ENCODE peak calls at places on chromosomes 13 and 19, in six cellular contexts. One of them, this sample, is unnamed.

GRCh38 chr13:75395056-75395455 is 86.9 kb downstream of the TBC1D4 start:
- DNase-seq in tibial nerve: no peak
- DNase-seq in CD4-positive, alpha-beta T cell: no peak
- DNase-seq in hepatocyte: no peak
- DNase-seq in body of pancreas: no peak
- DNase-seq in lower lobe of right lung: no peak
- DNase-seq in this sample: no peak

GRCh38 chr13:33312150-33312908 is 26.8 kb upstream of the STARD13 start:
- DNase-seq in tibial nerve: no peak
- DNase-seq in CD4-positive, alpha-beta T cell: no peak
- DNase-seq in hepatocyte: peak
- DNase-seq in body of pancreas: no peak
- DNase-seq in lower lobe of right lung: no peak
- DNase-seq in this sample: no peak

GRCh38 chr19:30293051-30293785 is 79.0 kb upstream of the ZNF536 start:
- DNase-seq in tibial nerve: no peak
- DNase-seq in CD4-positive, alpha-beta T cell: no peak
- DNase-seq in hepatocyte: no peak
- DNase-seq in body of pancreas: no peak
- DNase-seq in lower lobe of right lung: no peak
- DNase-seq in this sample: no peak

GRCh38 chr13:97174638-97175037 is 47.5 kb upstream of the MBNL2 start:
- DNase-seq in tibial nerve: no peak
- DNase-seq in CD4-positive, alpha-beta T cell: no peak
- DNase-seq in hepatocyte: no peak
- DNase-seq in body of pancreas: no peak
- DNase-seq in lower lobe of right lung: no peak
- DNase-seq in this sample: no peak

GRCh38 chr19:44767295-44768180 is 10.2 kb upstream of the CBLC start:
- DNase-seq in tibial nerve: no peak
- DNase-seq in CD4-positive, alpha-beta T cell: no peak
- DNase-seq in hepatocyte: no peak
- DNase-seq in body of pancreas: no peak
- DNase-seq in lower lobe of right lung: no peak
- DNase-seq in this sample: no peak

GRCh38 chr19:55070755-55071502 is 4.7 kb upstream of the EPS8L1 start:
- DNase-seq in tibial nerve: no peak
- DNase-seq in CD4-positive, alpha-beta T cell: no peak
- DNase-seq in hepatocyte: peak
- DNase-seq in body of pancreas: peak
- DNase-seq in lower lobe of right lung: no peak
- DNase-seq in this sample: no peak

GRCh38 chr19:48686103-48686502 is 9.7 kb upstream of the FUT2 start:
- DNase-seq in tibial nerve: no peak
- DNase-seq in CD4-positive, alpha-beta T cell: no peak
- DNase-seq in hepatocyte: no peak
- DNase-seq in body of pancreas: no peak
- DNase-seq in lower lobe of right lung: no peak
- DNase-seq in this sample: no peak

GRCh38 chr13:114339779-114340534 is 25.7 kb downstream of the CHAMP1 start:
- DNase-seq in tibial nerve: no peak
- DNase-seq in CD4-positive, alpha-beta T cell: no peak
- DNase-seq in hepatocyte: no peak
- DNase-seq in body of pancreas: peak
- DNase-seq in lower lobe of right lung: no peak
- DNase-seq in this sample: no peak

GRCh38 chr19:674282-675151 is 1.7 kb upstream of the FSTL3 start:
- DNase-seq in tibial nerve: no peak
- DNase-seq in CD4-positive, alpha-beta T cell: no peak
- DNase-seq in hepatocyte: peak
- DNase-seq in body of pancreas: no peak
- DNase-seq in lower lobe of right lung: no peak
- DNase-seq in this sample: no peak

GRCh38 chr19:13104848-13105646 is 2.4 kb upstream of the LYL1 start:
- DNase-seq in tibial nerve: no peak
- DNase-seq in CD4-positive, alpha-beta T cell: no peak
- DNase-seq in hepatocyte: no peak
- DNase-seq in body of pancreas: no peak
- DNase-seq in lower lobe of right lung: peak
- DNase-seq in this sample: no peak

GRCh38 chr13:21517576-21517975 is 58.5 kb upstream of the ZDHHC20 start:
- DNase-seq in tibial nerve: no peak
- DNase-seq in CD4-positive, alpha-beta T cell: no peak
- DNase-seq in hepatocyte: no peak
- DNase-seq in body of pancreas: no peak
- DNase-seq in lower lobe of right lung: peak
- DNase-seq in this sample: no peak

GRCh38 chr13:101916108-101916757 is 463.8 kb downstream of the ITGBL1 start:
- DNase-seq in tibial nerve: no peak
- DNase-seq in CD4-positive, alpha-beta T cell: no peak
- DNase-seq in hepatocyte: peak
- DNase-seq in body of pancreas: peak
- DNase-seq in lower lobe of right lung: no peak
- DNase-seq in this sample: peak

GRCh38 chr13:23617551-23618014 is 47.4 kb downstream of the TNFRSF19 start:
- DNase-seq in tibial nerve: no peak
- DNase-seq in CD4-positive, alpha-beta T cell: no peak
- DNase-seq in hepatocyte: no peak
- DNase-seq in body of pancreas: no peak
- DNase-seq in lower lobe of right lung: no peak
- DNase-seq in this sample: no peak

GRCh38 chr13:85659493-85659892 is 139.7 kb downstream of the SLITRK6 start:
- DNase-seq in tibial nerve: no peak
- DNase-seq in CD4-positive, alpha-beta T cell: no peak
- DNase-seq in hepatocyte: no peak
- DNase-seq in body of pancreas: no peak
- DNase-seq in lower lobe of right lung: no peak
- DNase-seq in this sample: no peak

GRCh38 chr13:114088863-114089262 is 43.6 kb downstream of the RASA3 start:
- DNase-seq in tibial nerve: no peak
- DNase-seq in CD4-positive, alpha-beta T cell: no peak
- DNase-seq in hepatocyte: no peak
- DNase-seq in body of pancreas: no peak
- DNase-seq in lower lobe of right lung: no peak
- DNase-seq in this sample: no peak

GRCh38 chr13:44474122-44474910 is 100.7 kb downstream of the SERP2 start:
- DNase-seq in tibial nerve: no peak
- DNase-seq in CD4-positive, alpha-beta T cell: no peak
- DNase-seq in hepatocyte: no peak
- DNase-seq in body of pancreas: no peak
- DNase-seq in lower lobe of right lung: no peak
- DNase-seq in this sample: no peak

GRCh38 chr13:105464249-105464648 is 1071.2 kb downstream of the EFNB2 start:
- DNase-seq in tibial nerve: no peak
- DNase-seq in CD4-positive, alpha-beta T cell: no peak
- DNase-seq in hepatocyte: no peak
- DNase-seq in body of pancreas: no peak
- DNase-seq in lower lobe of right lung: no peak
- DNase-seq in this sample: no peak

DNA sequence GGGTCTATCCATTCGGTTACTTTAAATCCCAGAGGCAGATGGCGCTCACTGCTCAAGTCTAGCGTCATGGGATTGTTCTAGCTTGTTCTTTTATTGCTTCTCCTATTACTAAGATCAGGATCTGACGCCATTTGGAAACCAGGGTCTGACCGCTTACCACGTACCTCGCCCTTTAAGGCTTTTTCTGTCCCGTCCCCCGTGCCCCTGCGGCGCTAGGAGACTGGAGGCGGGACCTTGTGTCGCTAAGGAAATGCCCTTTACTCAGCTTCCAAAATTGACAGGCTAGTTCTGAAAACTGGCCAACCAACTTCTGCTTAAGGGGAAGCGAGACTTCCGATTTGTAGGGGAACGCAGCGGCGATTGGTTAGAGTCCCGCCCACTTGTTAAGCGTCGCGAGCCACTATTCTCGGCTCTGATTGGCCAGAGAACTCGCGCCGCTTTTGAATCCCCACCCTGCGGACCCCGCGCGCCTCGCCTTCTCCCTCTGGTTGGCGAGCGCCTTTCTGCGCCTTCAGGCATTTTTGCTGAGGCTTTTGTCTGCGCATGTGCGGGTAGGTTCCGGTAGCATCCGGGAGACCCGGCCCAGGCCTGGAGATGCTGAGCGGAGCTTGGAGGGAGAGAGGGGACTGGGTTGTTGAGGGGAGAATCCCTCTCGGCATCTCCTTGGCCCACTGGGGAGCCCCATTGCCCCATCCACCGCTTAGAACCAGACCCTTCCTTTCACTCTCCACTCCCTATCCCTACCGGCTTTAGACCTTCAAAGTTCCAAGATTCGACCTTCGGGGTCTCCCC is 3.9 kb upstream of the C19orf84 start:
- DNase-seq in tibial nerve: peak
- DNase-seq in CD4-positive, alpha-beta T cell: peak
- DNase-seq in hepatocyte: peak
- DNase-seq in body of pancreas: peak
- DNase-seq in lower lobe of right lung: peak
- DNase-seq in this sample: peak
- TF ChIP-seq CTCF in tibial nerve: peak
- TF ChIP-seq CTCF in CD4-positive, alpha-beta T cell: no peak
- TF ChIP-seq CTCF in hepatocyte: peak
- TF ChIP-seq CTCF in body of pancreas: no peak
- TF ChIP-seq CTCF in lower lobe of right lung: no peak
- TF ChIP-seq CTCF in this sample: no peak

GRCh38 chr19:11261902-11262839 is at the start of gene DOCK6:
- DNase-seq in tibial nerve: no peak
- DNase-seq in CD4-positive, alpha-beta T cell: no peak
- DNase-seq in hepatocyte: peak
- DNase-seq in body of pancreas: peak
- DNase-seq in lower lobe of right lung: no peak
- DNase-seq in this sample: no peak
- TF ChIP-seq CTCF in tibial nerve: peak
- TF ChIP-seq CTCF in CD4-positive, alpha-beta T cell: no peak
- TF ChIP-seq CTCF in hepatocyte: peak
- TF ChIP-seq CTCF in body of pancreas: peak
- TF ChIP-seq CTCF in lower lobe of right lung: peak
- TF ChIP-seq CTCF in this sample: no peak

GRCh38 chr19:5137571-5138124 is 168.7 kb downstream of the KDM4B start:
- DNase-seq in tibial nerve: no peak
- DNase-seq in CD4-positive, alpha-beta T cell: no peak
- DNase-seq in hepatocyte: no peak
- DNase-seq in body of pancreas: peak
- DNase-seq in lower lobe of right lung: no peak
- DNase-seq in this sample: no peak
- TF ChIP-seq CTCF in tibial nerve: no peak
- TF ChIP-seq CTCF in CD4-positive, alpha-beta T cell: no peak
- TF ChIP-seq CTCF in hepatocyte: peak
- TF ChIP-seq CTCF in body of pancreas: peak
- TF ChIP-seq CTCF in lower lobe of right lung: no peak
- TF ChIP-seq CTCF in this sample: peak

GRCh38 chr13:95698047-95698749 is 21.3 kb downstream of the DNAJC3 start:
- DNase-seq in tibial nerve: no peak
- DNase-seq in CD4-positive, alpha-beta T cell: no peak
- DNase-seq in hepatocyte: peak
- DNase-seq in body of pancreas: no peak
- DNase-seq in lower lobe of right lung: no peak
- DNase-seq in this sample: no peak
- TF ChIP-seq CTCF in tibial nerve: no peak
- TF ChIP-seq CTCF in CD4-positive, alpha-beta T cell: no peak
- TF ChIP-seq CTCF in hepatocyte: no peak
- TF ChIP-seq CTCF in body of pancreas: peak
- TF ChIP-seq CTCF in lower lobe of right lung: no peak
- TF ChIP-seq CTCF in this sample: peak

This sample was measured in mesothelial cell of epicardium.